ENCODE peak calls at places on chromosomes 1 and 21, in eight cellular contexts. I is kidney epithelial cell, W is fibroblast of pulmonary artery, S is mammary epithelial cell, N is endodermal cell, X is LNCaP clone FGC, Z is epithelial cell of esophagus, G is fibroblast of mammary gland. M is an unnamed sample.
A peak's percentile ranks its signal among the peaks of the same experiment; 100 is the strongest.

GRCh38 chr1:147840909-147841308 is 61.7 kb upstream of the GJA8 start:
- DNase-seq in I (no peak), W (no peak), S (no peak), N (peak; percentile 84), X (no peak), Z (no peak), G (peak; percentile 4), M (no peak)

GRCh38 chr1:65276197-65276884 is 33.0 kb upstream of the DNAJC6 start:
- DNase-seq in I (no peak), W (no peak), S (no peak), N (no peak), X (no peak), Z (no peak), G (no peak), M (no peak)

GRCh38 chr1:26391450-26391849 is 18.9 kb upstream of the ZNF683 start:
- DNase-seq in I (no peak), W (peak; percentile 76), S (peak; percentile 48), N (peak; percentile 75), X (no peak), Z (peak; percentile 68), G (peak; percentile 70), M (no peak)

GRCh38 chr1:172640146-172640545 is 18.8 kb upstream of the FASLG start:
- DNase-seq in I (no peak), W (no peak), S (no peak), N (no peak), X (no peak), Z (no peak), G (peak; percentile 48), M (no peak)

GRCh38 chr1:108830119-108831008 is 26.5 kb downstream of the AKNAD1 start:
- DNase-seq in I (no peak), W (peak; percentile 96), S (peak; percentile 42), N (no peak), X (no peak), Z (peak; percentile 85), G (peak; percentile 99), M (peak; percentile 85)

GRCh38 chr21:15065381-15066230 is 806 bp upstream of the NRIP1 start:
- DNase-seq in I (peak; percentile 54), W (peak; percentile 92), S (peak; percentile 79), N (peak; percentile 89), X (peak; percentile 74), Z (peak; percentile 73), G (peak; percentile 83), M (peak; percentile 44)

GRCh38 chr21:38915546-38915945 is 109.8 kb downstream of the ETS2 start:
- DNase-seq in I (no peak), W (no peak), S (no peak), N (peak; percentile 38), X (no peak), Z (no peak), G (no peak), M (no peak)

GRCh38 chr1:74502432-74502831 is 10.0 kb downstream of the LRRC53 start:
- DNase-seq in I (peak; percentile 21), W (peak; percentile 58), S (peak; percentile 38), N (peak; percentile 72), X (peak; percentile 26), Z (peak; percentile 69), G (peak; percentile 56), M (no peak)

GRCh38 chr1:40450491-40451237 is 388 bp downstream of the ZFP69B start:
- DNase-seq in I (peak; percentile 71), W (peak; percentile 72), S (peak; percentile 68), N (peak; percentile 73), X (no peak), Z (peak; percentile 54), G (peak; percentile 83), M (no peak)

GRCh38 chr1:30779294-30780071 is 21.9 kb upstream of the LAPTM5 start:
- DNase-seq in I (no peak), W (peak; percentile 70), S (peak; percentile 65), N (peak; percentile 99), X (no peak), Z (peak; percentile 64), G (peak; percentile 62), M (no peak)

GRCh38 chr21:46617267-46618051 is 12.6 kb upstream of the S100B start:
- DNase-seq in I (no peak), W (peak; percentile 20), S (no peak), N (no peak), X (no peak), Z (no peak), G (peak; percentile 41), M (no peak)

GRCh38 chr1:181086926-181087325 is 1.6 kb upstream of the IER5 start:
- DNase-seq in I (no peak), W (peak; percentile 64), S (peak; percentile 82), N (no peak), X (no peak), Z (peak; percentile 86), G (peak; percentile 87), M (no peak)

GRCh38 chr1:53956308-53957168 is 10.4 kb downstream of the LRRC42 start:
- DNase-seq in I (no peak), W (peak; percentile 20), S (peak; percentile 14), N (no peak), X (peak; percentile 49), Z (peak; percentile 66), G (peak; percentile 38), M (no peak)

GRCh38 chr1:52558941-52559340 is 6.0 kb upstream of the TUT4 start:
- DNase-seq in I (no peak), W (no peak), S (no peak), N (no peak), X (no peak), Z (no peak), G (no peak), M (no peak)

GRCh38 chr1:85628791-85629531 is 48.4 kb downstream of the CCN1 start:
- DNase-seq in I (no peak), W (peak; percentile 79), S (peak; percentile 49), N (peak; percentile 80), X (peak; percentile 23), Z (peak; percentile 60), G (peak; percentile 57), M (peak; percentile 92)

GRCh38 chr1:183675883-183676282 is 22.8 kb upstream of the APOBEC4 start:
- DNase-seq in I (no peak), W (no peak), S (no peak), N (no peak), X (no peak), Z (no peak), G (no peak), M (no peak)

GRCh38 chr21:41953831-41954653 is at the start of gene C2CD2:
- DNase-seq in I (no peak), W (peak; percentile 70), S (peak; percentile 50), N (peak; percentile 89), X (no peak), Z (peak; percentile 20), G (peak; percentile 70), M (no peak)

GRCh38 chr21:43667191-43667904 is 8.0 kb downstream of the RRP1B start:
- DNase-seq in I (no peak), W (peak; percentile 61), S (peak; percentile 68), N (no peak), X (no peak), Z (peak; percentile 81), G (peak; percentile 93), M (no peak)

GRCh38 chr1:2314803-2315710 is 76.3 kb downstream of the MORN1 start:
- DNase-seq in I (no peak), W (peak; percentile 52), S (no peak), N (peak; percentile 84), X (no peak), Z (no peak), G (no peak), M (no peak)

GRCh38 chr1:40978886-40979240 is 633 bp upstream of the CTPS1 start:
- DNase-seq in I (no peak), W (no peak), S (no peak), N (no peak), X (no peak), Z (no peak), G (no peak), M (no peak)

GRCh38 chr1:115170972-115171392 is 81.7 kb upstream of the TSPAN2 start:
- DNase-seq in I (no peak), W (no peak), S (no peak), N (no peak), X (no peak), Z (no peak), G (peak; percentile 90), M (no peak)

DNA sequence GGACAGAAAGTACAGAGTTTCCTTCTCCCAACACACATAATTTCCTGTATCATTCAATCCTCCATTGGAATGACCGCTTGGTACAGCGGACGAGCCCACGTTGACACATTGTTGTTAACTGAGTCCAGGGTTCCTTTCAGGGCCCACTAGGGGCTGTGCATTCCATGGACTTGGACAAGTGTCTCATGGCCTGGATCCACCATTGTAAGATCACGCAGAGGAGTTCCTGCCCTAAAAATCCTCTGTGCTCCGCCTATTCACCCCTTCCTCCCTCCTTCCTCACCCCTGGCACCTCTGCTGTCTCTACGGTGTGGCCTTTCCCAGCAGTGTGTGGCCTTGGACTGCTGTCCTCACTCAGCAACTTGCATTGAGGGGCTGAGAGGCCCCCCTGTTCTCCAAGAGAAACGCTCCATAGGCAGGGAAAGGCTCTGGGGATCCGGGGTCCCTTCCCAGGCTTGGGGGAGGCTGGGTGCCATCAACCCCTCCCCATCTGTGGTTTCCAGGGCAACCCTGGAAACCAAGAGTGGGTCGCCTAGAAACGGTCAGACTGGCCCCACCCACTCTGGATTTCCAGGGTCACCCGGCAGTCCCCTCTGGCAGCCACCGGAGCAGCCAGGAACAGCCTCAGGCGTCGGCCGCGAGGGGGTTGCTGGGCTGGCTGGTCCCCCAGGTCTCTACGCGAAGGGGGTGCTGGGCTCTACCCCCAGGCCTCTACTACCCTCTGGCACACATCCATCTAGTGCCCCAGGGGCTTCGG is 50.9 kb downstream of the MEGF6 start:
- DNase-seq in I (no peak), W (no peak), S (no peak), N (no peak), X (no peak), Z (no peak), G (no peak), M (no peak)
- TF ChIP-seq CTCF in I (no peak), W (no peak), S (no peak), N (no peak), X (no peak), Z (no peak), G (no peak), M (no peak)

GRCh38 chr1:76074321-76075187 is at the start of gene ST6GALNAC3:
- DNase-seq in I (no peak), W (peak; percentile 64), S (peak; percentile 48), N (peak; percentile 96), X (no peak), Z (peak; percentile 70), G (peak; percentile 29), M (no peak)
- H3K4me3 ChIP-seq in I (peak within 1 kb of the TSS; percentile 62), W (peak within 1 kb of the TSS; percentile 73), S (peak within 1 kb of the TSS; percentile 71), N (peak within 1 kb of the TSS; percentile 86), X (no peak within 1 kb of the TSS), Z (peak within 1 kb of the TSS; percentile 59), G (peak within 1 kb of the TSS; percentile 55), M (peak within 1 kb of the TSS; percentile 73)

GRCh38 chr1:243254233-243254926 is 701 bp downstream of the CEP170 start:
- DNase-seq in I (no peak), W (peak; percentile 69), S (peak; percentile 74), N (peak; percentile 84), X (peak; percentile 15), Z (peak; percentile 65), G (peak; percentile 75), M (no peak)
- TF ChIP-seq CTCF in I (no peak), W (no peak), S (no peak), N (no peak), X (no peak), Z (no peak), G (no peak), M (no peak)

GRCh38 chr1:174344162-174344561 is 103.6 kb upstream of the GPR52 start:
- DNase-seq in I (no peak), W (no peak), S (no peak), N (no peak), X (no peak), Z (no peak), G (no peak), M (no peak)
- H3K4me3 ChIP-seq in I (no peak overlapping the region), W (no peak overlapping the region), S (no peak overlapping the region), N (no peak overlapping the region), X (no peak overlapping the region), Z (no peak overlapping the region), G (no peak overlapping the region), M (no peak overlapping the region)

GRCh38 chr1:37497832-37498231 is 16.7 kb downstream of the MEAF6 start:
- DNase-seq in I (no peak), W (no peak), S (no peak), N (no peak), X (peak; percentile 93), Z (no peak), G (no peak), M (no peak)
- TF ChIP-seq CTCF in I (no peak), W (no peak), S (no peak), N (no peak), X (peak; percentile 6), Z (no peak), G (no peak), M (no peak)